ENCODE peak calls at places on chromosomes 7 and 10, in seven cellular contexts. One of them, this sample, is unnamed.

GRCh38 chr7:108459922-108460551 is 3.8 kb upstream of the NRCAM start:
- DNase-seq in neuronal stem cell: no peak
- DNase-seq in H9: no peak
- DNase-seq in IMR-90: no peak
- DNase-seq in mesenchymal stem cell: peak
- DNase-seq in trophoblast cell: peak
- DNase-seq in H1: no peak
- DNase-seq in this sample: peak

GRCh38 chr10:17873946-17874345 is 64.8 kb downstream of the MRC1 start:
- DNase-seq in mesenchymal stem cell: no peak
- DNase-seq in IMR-90: no peak
- DNase-seq in trophoblast cell: no peak
- DNase-seq in H1: no peak
- DNase-seq in H9: no peak
- DNase-seq in neuronal stem cell: no peak
- DNase-seq in this sample: no peak

GRCh38 chr7:93185303-93186027 is 37.3 kb upstream of the SAMD9L start:
- DNase-seq in neuronal stem cell: no peak
- DNase-seq in mesenchymal stem cell: no peak
- DNase-seq in H9: no peak
- DNase-seq in H1: no peak
- DNase-seq in trophoblast cell: no peak
- DNase-seq in IMR-90: peak
- DNase-seq in this sample: no peak

GRCh38 chr10:116353817-116354216 is 29.6 kb downstream of the CCDC172 start:
- DNase-seq in IMR-90: no peak
- DNase-seq in H9: no peak
- DNase-seq in mesenchymal stem cell: no peak
- DNase-seq in H1: no peak
- DNase-seq in trophoblast cell: no peak
- DNase-seq in neuronal stem cell: no peak
- DNase-seq in this sample: no peak

GRCh38 chr10:112361951-112362770 is 11.8 kb upstream of the ACSL5 start:
- DNase-seq in neuronal stem cell: no peak
- DNase-seq in H1: no peak
- DNase-seq in IMR-90: peak
- DNase-seq in trophoblast cell: peak
- DNase-seq in mesenchymal stem cell: peak
- DNase-seq in H9: peak
- DNase-seq in this sample: peak

GRCh38 chr10:11880169-11881027 is 57.2 kb downstream of the PROSER2 start:
- DNase-seq in H1: no peak
- DNase-seq in H9: peak
- DNase-seq in neuronal stem cell: no peak
- DNase-seq in IMR-90: no peak
- DNase-seq in mesenchymal stem cell: no peak
- DNase-seq in trophoblast cell: no peak
- DNase-seq in this sample: peak

GRCh38 chr10:122127943-122128342 is 139.0 kb downstream of the TACC2 start:
- DNase-seq in H1: no peak
- DNase-seq in trophoblast cell: peak
- DNase-seq in mesenchymal stem cell: peak
- DNase-seq in H9: no peak
- DNase-seq in IMR-90: peak
- DNase-seq in neuronal stem cell: no peak
- DNase-seq in this sample: peak

GRCh38 chr7:63073736-63074135 is 924.9 kb upstream of the ZNF722 start:
- DNase-seq in H1: no peak
- DNase-seq in mesenchymal stem cell: no peak
- DNase-seq in trophoblast cell: no peak
- DNase-seq in IMR-90: no peak
- DNase-seq in H9: no peak
- DNase-seq in neuronal stem cell: no peak
- DNase-seq in this sample: no peak

GRCh38 chr10:117257701-117258100 is 16.8 kb downstream of the SLC18A2 start:
- DNase-seq in H9: no peak
- DNase-seq in mesenchymal stem cell: no peak
- DNase-seq in IMR-90: no peak
- DNase-seq in trophoblast cell: no peak
- DNase-seq in neuronal stem cell: no peak
- DNase-seq in H1: no peak
- DNase-seq in this sample: no peak

GRCh38 chr7:37208528-37208927 is 240.1 kb downstream of the ELMO1 start:
- DNase-seq in trophoblast cell: peak
- DNase-seq in H1: no peak
- DNase-seq in neuronal stem cell: peak
- DNase-seq in IMR-90: peak
- DNase-seq in H9: peak
- DNase-seq in mesenchymal stem cell: peak
- DNase-seq in this sample: peak

GRCh38 chr7:104362756-104363155 is 34.4 kb downstream of the LHFPL3 start:
- DNase-seq in IMR-90: no peak
- DNase-seq in neuronal stem cell: no peak
- DNase-seq in trophoblast cell: no peak
- DNase-seq in H1: no peak
- DNase-seq in mesenchymal stem cell: no peak
- DNase-seq in H9: peak
- DNase-seq in this sample: peak
- H2BK5ac ChIP-seq in IMR-90: no peak
- H2BK5ac ChIP-seq in neuronal stem cell: no peak
- H2BK5ac ChIP-seq in trophoblast cell: no peak
- H2BK5ac ChIP-seq in H1: no peak
- H2BK5ac ChIP-seq in mesenchymal stem cell: no peak
- H2BK5ac ChIP-seq in H9: no peak
- H2BK5ac ChIP-seq in this sample: no peak

GRCh38 chr10:22665329-22665728 is 49.0 kb downstream of the PIP4K2A start:
- DNase-seq in H9: no peak
- DNase-seq in neuronal stem cell: no peak
- DNase-seq in IMR-90: no peak
- DNase-seq in H1: no peak
- DNase-seq in trophoblast cell: no peak
- DNase-seq in mesenchymal stem cell: no peak
- DNase-seq in this sample: no peak

GRCh38 chr10:22670796-22671195 is 43.6 kb downstream of the PIP4K2A start:
- DNase-seq in mesenchymal stem cell: no peak
- DNase-seq in H1: no peak
- DNase-seq in trophoblast cell: no peak
- DNase-seq in H9: no peak
- DNase-seq in neuronal stem cell: no peak
- DNase-seq in IMR-90: peak
- DNase-seq in this sample: no peak

GRCh38 chr10:22669163-22669711 is 45.1 kb downstream of the PIP4K2A start:
- DNase-seq in IMR-90: no peak
- DNase-seq in mesenchymal stem cell: no peak
- DNase-seq in H1: no peak
- DNase-seq in neuronal stem cell: no peak
- DNase-seq in trophoblast cell: no peak
- DNase-seq in H9: no peak
- DNase-seq in this sample: no peak

GRCh38 chr10:22666287-22667092 is 47.9 kb downstream of the PIP4K2A start:
- DNase-seq in trophoblast cell: no peak
- DNase-seq in H9: no peak
- DNase-seq in IMR-90: peak
- DNase-seq in neuronal stem cell: no peak
- DNase-seq in mesenchymal stem cell: no peak
- DNase-seq in H1: no peak
- DNase-seq in this sample: no peak

GRCh38 chr10:22667093-22667480 is 47.3 kb downstream of the PIP4K2A start:
- DNase-seq in trophoblast cell: no peak
- DNase-seq in IMR-90: no peak
- DNase-seq in mesenchymal stem cell: no peak
- DNase-seq in H1: no peak
- DNase-seq in H9: no peak
- DNase-seq in neuronal stem cell: no peak
- DNase-seq in this sample: no peak
- H3K27ac ChIP-seq in trophoblast cell: no peak
- H3K27ac ChIP-seq in IMR-90: no peak
- H3K27ac ChIP-seq in mesenchymal stem cell: no peak
- H3K27ac ChIP-seq in H1: no peak
- H3K27ac ChIP-seq in H9: no peak
- H3K27ac ChIP-seq in neuronal stem cell: no peak
- H3K27ac ChIP-seq in this sample: no peak

GRCh38 chr10:88178758-88179157 is 315.3 kb downstream of the PTEN start:
- DNase-seq in IMR-90: no peak
- DNase-seq in H1: no peak
- DNase-seq in trophoblast cell: no peak
- DNase-seq in neuronal stem cell: no peak
- DNase-seq in mesenchymal stem cell: no peak
- DNase-seq in H9: no peak
- DNase-seq in this sample: no peak

GRCh38 chr10:88186335-88186734 is 322.9 kb downstream of the PTEN start:
- DNase-seq in H1: no peak
- DNase-seq in H9: no peak
- DNase-seq in mesenchymal stem cell: peak
- DNase-seq in IMR-90: peak
- DNase-seq in trophoblast cell: no peak
- DNase-seq in neuronal stem cell: no peak
- DNase-seq in this sample: no peak

GRCh38 chr10:88185830-88186229 is 322.4 kb downstream of the PTEN start:
- DNase-seq in IMR-90: peak
- DNase-seq in mesenchymal stem cell: no peak
- DNase-seq in H1: no peak
- DNase-seq in trophoblast cell: no peak
- DNase-seq in H9: no peak
- DNase-seq in neuronal stem cell: no peak
- DNase-seq in this sample: no peak

GRCh38 chr10:88184543-88185297 is 321.3 kb downstream of the PTEN start:
- DNase-seq in mesenchymal stem cell: no peak
- DNase-seq in neuronal stem cell: no peak
- DNase-seq in trophoblast cell: no peak
- DNase-seq in H9: no peak
- DNase-seq in IMR-90: no peak
- DNase-seq in H1: no peak
- DNase-seq in this sample: no peak

DNA sequence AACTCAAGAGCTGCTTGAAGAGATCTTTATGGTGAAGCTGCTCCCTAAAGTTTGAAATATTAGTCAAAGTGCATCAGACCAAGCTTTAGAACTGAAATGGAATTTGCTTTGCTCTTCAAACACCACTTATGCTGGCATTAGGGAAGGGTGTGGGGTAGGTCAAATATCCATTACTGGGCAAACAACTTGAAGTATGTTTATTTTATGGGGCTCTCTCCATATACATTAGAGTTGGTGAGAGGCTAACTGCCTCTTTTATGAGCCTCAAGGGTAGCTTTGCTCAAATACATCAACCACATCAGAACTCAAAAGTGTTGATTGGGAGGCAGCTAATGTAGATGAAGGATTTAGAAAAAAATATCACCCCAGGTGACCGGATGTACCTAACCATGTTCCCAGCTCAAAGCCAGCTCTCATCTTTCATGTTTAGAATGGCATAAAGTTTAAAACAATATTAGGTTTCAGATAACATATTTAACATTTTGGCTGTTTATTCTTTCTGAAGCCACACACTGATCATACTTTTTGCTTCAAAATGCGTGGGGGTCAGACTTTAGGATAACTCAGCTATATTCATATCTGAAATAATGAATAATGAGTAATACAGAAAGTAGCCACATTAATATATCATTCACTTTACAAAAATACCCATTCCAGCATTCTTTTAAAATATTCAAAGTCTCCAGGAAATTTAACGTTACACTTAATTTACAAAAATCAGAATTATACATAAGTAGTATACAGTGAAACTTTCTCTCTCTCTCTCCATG is 318.7 kb downstream of the PTEN start:
- DNase-seq in neuronal stem cell: no peak
- DNase-seq in H9: no peak
- DNase-seq in IMR-90: no peak
- DNase-seq in mesenchymal stem cell: peak
- DNase-seq in trophoblast cell: no peak
- DNase-seq in H1: no peak
- DNase-seq in this sample: no peak
- H2BK5ac ChIP-seq in neuronal stem cell: no peak
- H2BK5ac ChIP-seq in H9: no peak
- H2BK5ac ChIP-seq in IMR-90: no peak
- H2BK5ac ChIP-seq in mesenchymal stem cell: no peak
- H2BK5ac ChIP-seq in trophoblast cell: no peak
- H2BK5ac ChIP-seq in H1: no peak
- H2BK5ac ChIP-seq in this sample: no peak

GRCh38 chr7:33152087-33152486 is 22.7 kb downstream of the BBS9 start:
- DNase-seq in H1: no peak
- DNase-seq in H9: no peak
- DNase-seq in mesenchymal stem cell: no peak
- DNase-seq in neuronal stem cell: no peak
- DNase-seq in trophoblast cell: no peak
- DNase-seq in IMR-90: no peak
- DNase-seq in this sample: no peak

GRCh38 chr7:33157781-33158180 is 28.4 kb downstream of the BBS9 start:
- DNase-seq in IMR-90: peak
- DNase-seq in mesenchymal stem cell: no peak
- DNase-seq in neuronal stem cell: no peak
- DNase-seq in H1: no peak
- DNase-seq in H9: no peak
- DNase-seq in trophoblast cell: no peak
- DNase-seq in this sample: no peak

GRCh38 chr7:33157311-33157710 is 27.9 kb downstream of the BBS9 start:
- DNase-seq in IMR-90: peak
- DNase-seq in H1: no peak
- DNase-seq in H9: no peak
- DNase-seq in mesenchymal stem cell: no peak
- DNase-seq in neuronal stem cell: no peak
- DNase-seq in trophoblast cell: no peak
- DNase-seq in this sample: no peak

GRCh38 chr7:33155811-33156210 is 26.4 kb downstream of the BBS9 start:
- DNase-seq in mesenchymal stem cell: peak
- DNase-seq in neuronal stem cell: no peak
- DNase-seq in H1: no peak
- DNase-seq in H9: no peak
- DNase-seq in trophoblast cell: no peak
- DNase-seq in IMR-90: peak
- DNase-seq in this sample: no peak

DNA sequence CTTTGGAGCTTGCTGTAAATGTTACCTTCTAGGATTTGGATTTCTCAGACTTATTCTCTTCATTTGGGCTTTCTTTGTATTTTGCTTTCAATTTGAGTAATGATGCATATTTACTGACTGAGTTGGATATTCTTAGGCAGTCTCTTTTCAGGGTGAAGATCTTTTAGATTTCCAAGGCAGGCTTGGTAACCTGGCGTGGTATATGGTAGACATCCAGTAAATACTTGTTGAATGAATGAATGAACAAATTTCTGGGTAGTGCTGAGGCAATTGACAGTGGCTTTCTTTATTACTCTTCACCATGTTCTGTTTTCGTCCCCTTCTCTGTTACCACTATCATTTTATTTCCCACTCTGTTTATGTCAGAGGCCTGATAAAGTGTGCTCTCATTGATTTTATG is 27.1 kb downstream of the BBS9 start:
- DNase-seq in IMR-90: no peak
- DNase-seq in mesenchymal stem cell: no peak
- DNase-seq in neuronal stem cell: no peak
- DNase-seq in H1: no peak
- DNase-seq in H9: no peak
- DNase-seq in trophoblast cell: no peak
- DNase-seq in this sample: no peak
- H3K27ac ChIP-seq in IMR-90: no peak
- H3K27ac ChIP-seq in mesenchymal stem cell: no peak
- H3K27ac ChIP-seq in neuronal stem cell: no peak
- H3K27ac ChIP-seq in H1: no peak
- H3K27ac ChIP-seq in H9: no peak
- H3K27ac ChIP-seq in trophoblast cell: no peak
- H3K27ac ChIP-seq in this sample: no peak

GRCh38 chr7:102154425-102154824 is 132.2 kb upstream of the SH2B2 start:
- DNase-seq in IMR-90: no peak
- DNase-seq in H1: no peak
- DNase-seq in mesenchymal stem cell: no peak
- DNase-seq in trophoblast cell: no peak
- DNase-seq in H9: no peak
- DNase-seq in neuronal stem cell: no peak
- DNase-seq in this sample: no peak
- H2BK5ac ChIP-seq in IMR-90: no peak
- H2BK5ac ChIP-seq in H1: no peak
- H2BK5ac ChIP-seq in mesenchymal stem cell: no peak
- H2BK5ac ChIP-seq in trophoblast cell: no peak
- H2BK5ac ChIP-seq in H9: no peak
- H2BK5ac ChIP-seq in neuronal stem cell: no peak
- H2BK5ac ChIP-seq in this sample: no peak

This sample was measured in mesendoderm.